ENCODE peak calls at places on chromosomes 12 and 14, in six cellular contexts. R is SK-N-SH, X is K562, H is sigmoid colon, T is ovary, Q is A549. E is an unnamed sample.

GRCh38 chr12:63103489-63104131 is 47.4 kb downstream of the AVPR1A start:
- DNase-seq in R (peak), X (peak), H (no peak), T (no peak), Q (peak), E (peak)

GRCh38 chr12:42104784-42105183 is 39.9 kb downstream of the GXYLT1 start:
- DNase-seq in R (no peak), X (no peak), H (no peak), T (no peak), Q (no peak), E (no peak)

GRCh38 chr12:110002691-110003515 is 3.7 kb downstream of the ANKRD13A start:
- DNase-seq in R (no peak), X (no peak), H (no peak), T (no peak), Q (no peak), E (no peak)

GRCh38 chr12:80593766-80594165 is 113.7 kb upstream of the MYF6 start:
- DNase-seq in R (no peak), X (no peak), H (no peak), T (no peak), Q (no peak), E (no peak)

GRCh38 chr14:105894125-105894977 is 368.0 kb downstream of the TMEM121 start:
- DNase-seq in R (no peak), X (peak), H (peak), T (peak), Q (no peak), E (no peak)

GRCh38 chr14:43019826-43020225 is 1413.2 kb downstream of the LRFN5 start:
- DNase-seq in R (no peak), X (no peak), H (no peak), T (no peak), Q (no peak), E (no peak)

GRCh38 chr12:112803620-112804279 is 12.2 kb downstream of the RPH3A start:
- DNase-seq in R (no peak), X (no peak), H (no peak), T (no peak), Q (peak), E (no peak)

GRCh38 chr12:41205070-41205715 is 17.1 kb downstream of the PDZRN4 start:
- DNase-seq in R (no peak), X (no peak), H (no peak), T (no peak), Q (no peak), E (no peak)

DNA sequence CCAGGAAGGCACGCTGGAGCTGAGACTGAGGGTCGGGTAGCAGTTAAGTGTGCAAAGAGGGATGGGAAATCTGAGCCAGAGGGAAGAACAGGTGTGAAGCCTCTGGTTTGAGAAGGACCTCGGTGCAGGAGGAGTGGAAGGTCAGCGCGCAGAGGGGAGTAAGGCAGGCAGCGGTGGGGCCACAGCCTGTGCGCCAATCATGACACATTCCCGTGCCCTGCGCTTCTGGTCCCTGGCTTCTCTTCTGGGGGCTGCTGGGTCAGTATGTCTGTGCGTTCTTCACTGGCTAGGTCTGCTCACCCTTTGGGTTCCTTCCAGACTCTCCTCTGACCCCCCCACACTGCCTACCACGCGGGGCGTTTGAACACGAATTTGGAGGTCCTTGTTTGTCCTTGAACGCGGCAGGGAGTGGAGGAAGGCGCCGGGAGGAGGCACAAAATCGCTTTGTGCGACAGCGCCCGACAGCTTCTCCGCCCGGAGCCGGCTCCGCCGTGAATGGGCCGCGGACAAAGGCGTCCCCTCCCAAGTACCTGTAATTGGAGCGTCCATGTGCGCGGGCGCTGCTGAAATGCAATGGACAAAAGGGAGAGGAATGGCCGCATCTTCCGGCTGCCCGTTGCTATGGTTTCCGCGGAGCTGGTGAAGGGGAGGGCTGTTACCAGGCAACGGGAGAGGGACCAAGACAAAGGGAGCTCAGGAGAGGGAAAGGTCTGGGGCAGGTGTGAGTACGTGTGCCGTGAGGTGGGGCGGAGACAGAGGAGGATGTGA is 207.2 kb upstream of the SRRM4 start:
- DNase-seq in R (peak), X (no peak), H (no peak), T (no peak), Q (no peak), E (no peak)
- TF ChIP-seq EP300 in R (no peak), X (no peak), H (no peak), T (no peak), Q (no peak), E (no peak)

GRCh38 chr14:64692597-64693350 is 11.4 kb upstream of the PLEKHG3 start:
- DNase-seq in R (no peak), X (no peak), H (no peak), T (no peak), Q (no peak), E (no peak)

GRCh38 chr14:64698899-64699298 is 5.3 kb upstream of the PLEKHG3 start:
- DNase-seq in R (no peak), X (no peak), H (peak), T (no peak), Q (peak), E (no peak)

GRCh38 chr14:64695071-64695470 is 9.2 kb upstream of the PLEKHG3 start:
- DNase-seq in R (no peak), X (no peak), H (no peak), T (no peak), Q (no peak), E (no peak)

GRCh38 chr14:64693766-64694165 is 10.5 kb upstream of the PLEKHG3 start:
- DNase-seq in R (no peak), X (no peak), H (no peak), T (no peak), Q (no peak), E (no peak)

DNA sequence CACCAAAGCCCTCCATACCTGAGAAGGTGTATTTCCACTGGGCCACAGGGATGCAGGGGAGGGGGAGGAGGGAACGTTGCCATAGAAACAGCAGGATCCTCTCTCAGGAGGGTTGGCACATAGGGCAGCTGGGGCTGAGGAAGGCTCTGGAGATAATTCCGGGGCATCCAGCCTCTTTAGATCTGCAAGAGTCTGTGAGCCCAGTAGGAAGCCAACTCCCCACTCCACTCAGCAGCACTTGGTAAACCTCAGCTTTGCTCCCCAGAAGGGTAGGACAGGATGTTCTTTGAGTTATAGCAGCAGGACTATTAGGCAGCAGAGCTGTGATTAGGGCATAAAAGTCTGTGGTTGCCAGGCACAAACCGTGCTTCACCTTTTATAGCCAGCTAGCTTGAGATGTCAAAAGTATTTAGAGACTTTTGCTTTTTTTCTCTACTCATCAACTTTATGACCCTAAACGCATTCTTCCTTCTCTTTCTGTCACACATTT is 7.8 kb upstream of the PLEKHG3 start:
- DNase-seq in R (no peak), X (no peak), H (no peak), T (no peak), Q (no peak), E (no peak)
- TF ChIP-seq EP300 in R (no peak), X (no peak), H (no peak), T (no peak), Q (no peak), E (no peak)

GRCh38 chr12:128820723-128821432 is 2.9 kb downstream of the SLC15A4 start:
- DNase-seq in R (no peak), X (no peak), H (peak), T (no peak), Q (no peak), E (no peak)
- TF ChIP-seq EP300 in R (no peak), X (no peak), H (no peak), T (no peak), Q (no peak), E (no peak)

GRCh38 chr14:100532916-100533630 is 54.1 kb downstream of the BEGAIN start:
- DNase-seq in R (peak), X (peak), H (peak), T (peak), Q (no peak), E (no peak)
- TF ChIP-seq EP300 in R (no peak), X (no peak), H (no peak), T (no peak), Q (no peak), E (no peak)

E was measured in HepG2.